ENCODE peak calls at places on chromosome 20, in six cellular contexts. O, M, B, K, H and X are unnamed samples.

GRCh38 chr20:23021941-23022340 is 13.2 kb upstream of the SSTR4 start:
- DNase-seq in O (peak; percentile 10), M (no peak), B (no peak), K (no peak), H (no peak), X (no peak)

GRCh38 chr20:56991516-56991915 is 274.9 kb downstream of the BMP7 start:
- DNase-seq in O (no peak), M (no peak), B (no peak), K (no peak), H (no peak), X (no peak)

GRCh38 chr20:34977365-34978091 is 21.9 kb downstream of the MYH7B start:
- DNase-seq in O (no peak), M (peak; percentile 56), B (no peak), K (no peak), H (no peak), X (no peak)

GRCh38 chr20:56426026-56426425 is 14.0 kb downstream of the CASS4 start:
- DNase-seq in O (no peak), M (no peak), B (no peak), K (no peak), H (no peak), X (no peak)

GRCh38 chr20:3243718-3244358 is 4.8 kb upstream of the SLC4A11 start:
- DNase-seq in O (no peak), M (no peak), B (no peak), K (no peak), H (no peak), X (no peak)

GRCh38 chr20:16350465-16350864 is 222.8 kb downstream of the KIF16B start:
- DNase-seq in O (peak; percentile 50), M (no peak), B (no peak), K (no peak), H (no peak), X (no peak)

GRCh38 chr20:1868856-1869255 is 26.4 kb upstream of the SIRPA start:
- DNase-seq in O (peak; percentile 64), M (no peak), B (no peak), K (no peak), H (peak; percentile 51), X (no peak)

GRCh38 chr20:25364879-25365699 is 25.5 kb downstream of the ABHD12 start:
- DNase-seq in O (no peak), M (no peak), B (no peak), K (no peak), H (no peak), X (no peak)

GRCh38 chr20:43255877-43256276 is 66.2 kb upstream of the PTPRT start:
- DNase-seq in O (no peak), M (no peak), B (no peak), K (no peak), H (no peak), X (no peak)

GRCh38 chr20:36744764-36745191 is 1.1 kb downstream of the NDRG3 start:
- DNase-seq in O (peak; percentile 22), M (no peak), B (peak; percentile 47), K (no peak), H (no peak), X (no peak)

GRCh38 chr20:6689339-6689973 is 78.0 kb upstream of the BMP2 start:
- DNase-seq in O (no peak), M (no peak), B (no peak), K (no peak), H (no peak), X (no peak)

GRCh38 chr20:6691541-6691940 is 75.9 kb upstream of the BMP2 start:
- DNase-seq in O (no peak), M (no peak), B (no peak), K (no peak), H (no peak), X (no peak)

GRCh38 chr20:6693178-6693807 is 74.2 kb upstream of the BMP2 start:
- DNase-seq in O (no peak), M (no peak), B (no peak), K (no peak), H (no peak), X (no peak)

GRCh38 chr20:6696001-6696400 is 71.5 kb upstream of the BMP2 start:
- DNase-seq in O (no peak), M (no peak), B (no peak), K (no peak), H (no peak), X (no peak)

DNA sequence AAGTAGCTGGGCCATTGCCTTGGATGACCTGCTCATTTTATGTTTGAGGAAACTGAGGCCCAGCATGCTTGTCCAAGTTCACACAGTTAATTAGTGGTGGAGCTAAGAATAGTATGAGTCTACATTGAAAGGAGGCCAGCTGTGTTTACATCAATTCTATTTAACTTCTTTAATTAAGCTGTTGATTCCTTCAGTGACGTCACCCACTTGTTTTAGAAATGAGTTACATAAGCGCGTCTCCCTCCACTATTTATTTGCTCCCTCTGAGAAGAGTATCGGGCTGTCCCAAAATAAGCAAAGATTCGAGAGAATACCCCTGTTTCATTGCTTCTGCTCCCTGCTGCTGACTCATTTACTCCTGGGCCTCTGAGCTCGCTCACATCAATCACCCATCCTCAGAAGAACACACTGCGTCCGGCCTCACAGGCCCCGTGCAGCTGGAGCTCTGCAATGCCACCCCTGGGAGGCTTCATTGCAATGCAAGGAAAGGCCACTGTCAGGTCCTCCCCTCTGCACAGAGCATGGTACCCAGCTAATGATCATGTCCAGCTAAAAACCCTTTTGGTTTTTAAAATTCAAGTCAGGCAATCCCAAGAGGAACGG is 74.8 kb upstream of the BMP2 start:
- DNase-seq in O (no peak), M (no peak), B (no peak), K (no peak), H (peak; percentile 64), X (no peak)
- TF ChIP-seq CTCF in O (no peak), M (peak; percentile 35), B (no peak), K (no peak), H (no peak), X (no peak)

GRCh38 chr20:63076421-63076820 is 69.7 kb upstream of the BHLHE23 start:
- DNase-seq in O (no peak), M (no peak), B (no peak), K (no peak), H (no peak), X (no peak)
- H3K27me3 ChIP-seq in O (peaks cover 11% of the 10 kb centered on the region), M (peaks cover 7% of the 10 kb centered on the region), B (peaks cover 2% of the 10 kb centered on the region), K (no peaks in the 10 kb centered on the region), H (no peaks in the 10 kb centered on the region), X (no peaks in the 10 kb centered on the region)

DNA sequence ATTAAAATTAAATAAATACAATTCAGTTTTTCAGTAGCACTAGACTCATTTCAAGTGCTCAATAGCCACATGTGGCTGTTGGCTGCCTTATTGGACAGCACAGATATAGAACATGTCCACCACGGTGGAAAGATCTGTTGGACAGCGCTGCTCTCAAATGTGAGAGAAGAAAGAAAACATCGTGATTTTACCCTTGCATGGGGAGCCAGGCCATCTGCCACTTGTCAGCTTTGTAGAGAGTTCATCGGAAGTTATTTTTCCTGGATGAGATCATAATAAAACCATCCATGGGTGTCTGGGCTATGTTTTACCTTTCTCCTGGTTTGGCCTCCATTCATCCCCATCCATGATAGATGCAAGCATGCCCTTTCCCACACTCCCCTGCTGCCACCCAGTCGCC is 5.8 kb upstream of the KIF3B start:
- DNase-seq in O (no peak), M (no peak), B (no peak), K (no peak), H (no peak), X (no peak)
- H3K9ac ChIP-seq in O (no peak overlapping the region), M (no peak overlapping the region), B (no peak overlapping the region), K (no peak overlapping the region), H (no peak overlapping the region), X (no peak overlapping the region)

GRCh38 chr20:59222982-59223610 is 59.5 kb downstream of the ZNF831 start:
- DNase-seq in O (no peak), M (no peak), B (no peak), K (no peak), H (peak; percentile 9), X (no peak)
- TF ChIP-seq CTCF in O (no peak), M (no peak), B (peak; percentile 26), K (no peak), H (no peak), X (no peak)